ENCODE peak calls at places on chromosomes 16 and 17, in six cellular contexts. L is cardiac fibroblast, A is astrocyte of the spinal cord, X is MM.1S, P is HFF-Myc, R is brain microvascular endothelial cell. C is an unnamed sample.

GRCh38 chr16:49593423-49594040 is 219.9 kb downstream of the C16orf78 start:
- DNase-seq in L (no peak), A (no peak), X (no peak), P (no peak), R (no peak), C (no peak)

GRCh38 chr17:36855459-36855858 is 81.8 kb upstream of the LHX1 start:
- DNase-seq in L (no peak), A (no peak), X (no peak), P (no peak), R (no peak), C (no peak)

GRCh38 chr17:17993366-17993765 is 20.7 kb downstream of the DRC3 start:
- DNase-seq in L (no peak), A (no peak), X (no peak), P (no peak), R (no peak), C (no peak)

GRCh38 chr17:79946352-79947231 is 89.1 kb downstream of the TBC1D16 start:
- DNase-seq in L (no peak), A (no peak), X (no peak), P (no peak), R (no peak), C (no peak)

GRCh38 chr17:28963212-28963611 is 11.9 kb upstream of the PHF12 start:
- DNase-seq in L (peak), A (no peak), X (no peak), P (no peak), R (no peak), C (peak)

GRCh38 chr16:85858984-85859817 is 39.8 kb upstream of the IRF8 start:
- DNase-seq in L (no peak), A (no peak), X (no peak), P (no peak), R (no peak), C (no peak)

GRCh38 chr17:3505008-3505407 is 29.2 kb downstream of the ASPA start:
- DNase-seq in L (no peak), A (no peak), X (no peak), P (no peak), R (no peak), C (no peak)

GRCh38 chr16:27468941-27469531 is 67.1 kb downstream of the IL21R start:
- DNase-seq in L (no peak), A (no peak), X (no peak), P (no peak), R (no peak), C (no peak)

GRCh38 chr17:56893503-56893902 is 20.3 kb downstream of the TRIM25 start:
- DNase-seq in L (no peak), A (no peak), X (no peak), P (no peak), R (no peak), C (no peak)

GRCh38 chr16:49350265-49351103 is 23.1 kb upstream of the C16orf78 start:
- DNase-seq in L (peak), A (peak), X (peak), P (peak), R (peak), C (peak)

GRCh38 chr17:38469875-38470274 is 41.6 kb downstream of the ARHGAP23 start:
- DNase-seq in L (peak), A (peak), X (no peak), P (no peak), R (peak), C (peak)

GRCh38 chr16:84098939-84099338 is 17.8 kb downstream of the MBTPS1 start:
- DNase-seq in L (no peak), A (peak), X (no peak), P (no peak), R (no peak), C (no peak)

GRCh38 chr16:53792161-53792951 is 88.4 kb downstream of the FTO start:
- DNase-seq in L (no peak), A (no peak), X (no peak), P (no peak), R (no peak), C (no peak)

GRCh38 chr17:43530303-43531081 is 15.6 kb downstream of the ETV4 start:
- DNase-seq in L (peak), A (peak), X (no peak), P (peak), R (peak), C (peak)

GRCh38 chr16:7319514-7319913 is 13.1 kb upstream of the RBFOX1 start:
- DNase-seq in L (no peak), A (no peak), X (no peak), P (no peak), R (no peak), C (no peak)

GRCh38 chr16:70437582-70438324 is 1.1 kb downstream of the ST3GAL2 start:
- DNase-seq in L (peak), A (peak), X (no peak), P (no peak), R (peak), C (peak)

GRCh38 chr17:60167095-60167741 is 17.4 kb downstream of the CA4 start:
- DNase-seq in L (no peak), A (no peak), X (no peak), P (no peak), R (no peak), C (no peak)

GRCh38 chr17:65013613-65014391 is 42.7 kb downstream of the GNA13 start:
- DNase-seq in L (peak), A (peak), X (no peak), P (peak), R (peak), C (peak)

GRCh38 chr17:69871318-69871717 is 203.7 kb upstream of the KCNJ16 start:
- DNase-seq in L (no peak), A (no peak), X (no peak), P (no peak), R (no peak), C (no peak)

GRCh38 chr16:50282010-50282538 is 15.7 kb downstream of the ADCY7 start:
- DNase-seq in L (peak), A (peak), X (peak), P (no peak), R (peak), C (peak)

GRCh38 chr17:44362479-44362963 is 1.1 kb downstream of the FAM171A2 start:
- DNase-seq in L (no peak), A (no peak), X (no peak), P (no peak), R (no peak), C (no peak)

GRCh38 chr16:26005336-26005735 is 313.6 kb downstream of the HS3ST4 start:
- DNase-seq in L (no peak), A (no peak), X (no peak), P (no peak), R (no peak), C (no peak)

GRCh38 chr17:38881600-38882191 is 11.8 kb downstream of the LASP1 start:
- DNase-seq in L (peak), A (peak), X (no peak), P (no peak), R (peak), C (peak)

GRCh38 chr17:72710834-72711233 is 381.7 kb downstream of the SLC39A11 start:
- DNase-seq in L (no peak), A (no peak), X (no peak), P (no peak), R (no peak), C (peak)

GRCh38 chr17:68704897-68705296 is 103.7 kb upstream of the FAM20A start:
- DNase-seq in L (peak), A (peak), X (no peak), P (peak), R (no peak), C (peak)

GRCh38 chr16:68731569-68732067 is 5.5 kb upstream of the CDH1 start:
- DNase-seq in L (no peak), A (no peak), X (no peak), P (no peak), R (no peak), C (no peak)

GRCh38 chr17:66576473-66576872 is 258.4 kb upstream of the CACNG5 start:
- DNase-seq in L (no peak), A (no peak), X (no peak), P (no peak), R (no peak), C (no peak)

GRCh38 chr17:32931686-32932085 is 3.7 kb downstream of the TMEM98 start:
- DNase-seq in L (no peak), A (no peak), X (no peak), P (no peak), R (no peak), C (no peak)

GRCh38 chr16:89374393-89374948 is 115.9 kb downstream of the ANKRD11 start:
- DNase-seq in L (no peak), A (peak), X (no peak), P (no peak), R (peak), C (peak)

GRCh38 chr17:62787358-62787757 is 20.8 kb downstream of the MARCHF10 start:
- DNase-seq in L (no peak), A (no peak), X (no peak), P (no peak), R (peak), C (no peak)

GRCh38 chr16:10862432-10862831 is 14.6 kb upstream of the CIITA start:
- DNase-seq in L (peak), A (peak), X (no peak), P (no peak), R (peak), C (peak)

GRCh38 chr17:34637548-34638525 is 58.5 kb downstream of the TMEM132E start:
- DNase-seq in L (peak), A (peak), X (peak), P (peak), R (peak), C (peak)

GRCh38 chr17:34639706-34640425 is 60.5 kb downstream of the TMEM132E start:
- DNase-seq in L (no peak), A (no peak), X (no peak), P (no peak), R (no peak), C (no peak)

GRCh38 chr17:34641368-34641767 is 62.0 kb downstream of the TMEM132E start:
- DNase-seq in L (no peak), A (no peak), X (no peak), P (no peak), R (no peak), C (no peak)

GRCh38 chr17:34637041-34637547 is 57.7 kb downstream of the TMEM132E start:
- DNase-seq in L (no peak), A (no peak), X (no peak), P (no peak), R (no peak), C (no peak)

GRCh38 chr17:34638526-34639260 is 59.3 kb downstream of the TMEM132E start:
- DNase-seq in L (no peak), A (no peak), X (no peak), P (no peak), R (no peak), C (no peak)
- TF ChIP-seq CTCF in L (no peak), A (no peak), X (no peak), P (no peak), R (no peak), C (no peak)

GRCh38 chr17:48722924-48723554 is at the start of gene PRAC2:
- DNase-seq in L (no peak), A (no peak), X (no peak), P (no peak), R (no peak), C (no peak)

GRCh38 chr17:48720263-48721008 is 1.9 kb downstream of the PRAC1 start:
- DNase-seq in L (no peak), A (no peak), X (no peak), P (no peak), R (no peak), C (no peak)

GRCh38 chr17:48721009-48721402 is 1.3 kb downstream of the PRAC1 start:
- DNase-seq in L (no peak), A (no peak), X (no peak), P (no peak), R (no peak), C (no peak)

GRCh38 chr17:48723555-48724239 is 712 bp downstream of the PRAC2 start:
- DNase-seq in L (no peak), A (no peak), X (peak), P (no peak), R (no peak), C (peak)

DNA sequence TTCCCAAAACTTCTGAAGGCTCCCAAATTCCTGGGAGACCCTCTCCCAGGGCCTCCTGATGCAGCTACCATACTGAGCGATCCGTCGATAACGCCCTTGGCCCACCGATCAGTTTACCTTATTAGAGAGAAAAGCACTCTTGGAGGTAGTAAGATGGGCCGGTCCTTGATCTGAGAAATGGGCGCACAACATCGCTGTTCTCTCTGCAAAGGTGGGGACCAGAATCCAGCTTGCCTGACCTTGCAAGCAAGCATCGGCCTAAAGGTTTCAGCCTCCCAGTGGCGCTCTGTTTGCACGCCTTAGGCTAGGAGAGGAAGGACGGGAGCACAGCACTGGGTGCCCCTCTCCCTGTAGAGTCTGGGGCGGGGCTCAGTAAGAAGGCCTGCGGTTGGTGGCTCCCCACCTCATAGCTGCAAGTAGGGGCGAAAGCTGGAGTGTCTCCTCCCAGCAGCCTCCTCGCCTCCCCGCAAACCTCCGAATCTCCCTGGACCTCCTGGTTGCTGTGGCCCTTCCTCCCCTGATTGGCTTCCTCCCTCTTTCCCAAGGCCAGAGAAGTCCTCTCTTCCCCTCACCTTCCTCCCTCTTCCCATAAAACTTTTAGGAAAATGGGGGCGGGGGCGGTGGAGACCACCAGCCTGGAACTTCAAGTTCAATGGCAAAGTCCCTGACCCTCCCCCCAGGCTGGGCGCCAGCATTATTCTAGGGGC is at the start of gene PRAC1:
- DNase-seq in L (no peak), A (no peak), X (no peak), P (no peak), R (no peak), C (no peak)
- H3K4me3 ChIP-seq in L (no peak), A (no peak), X (peak), P (peak), R (no peak), C (peak)

GRCh38 chr17:49031965-49032928 is 35.1 kb downstream of the IGF2BP1 start:
- DNase-seq in L (peak), A (peak), X (peak), P (peak), R (peak), C (peak)
- TF ChIP-seq CTCF in L (peak), A (peak), X (peak), P (peak), R (peak), C (peak)

GRCh38 chr17:81250286-81251090 is 11.4 kb downstream of the NDUFAF8 start:
- DNase-seq in L (no peak), A (no peak), X (no peak), P (no peak), R (no peak), C (no peak)
- H3K4me3 ChIP-seq in L (no peak), A (no peak), X (no peak), P (no peak), R (no peak), C (no peak)

GRCh38 chr17:1860978-1861377 is 31.2 kb downstream of the RPA1 start:
- DNase-seq in L (no peak), A (no peak), X (no peak), P (no peak), R (no peak), C (no peak)
- TF ChIP-seq CTCF in L (no peak), A (no peak), X (no peak), P (no peak), R (no peak), C (no peak)

GRCh38 chr17:12664252-12664651 is 1.4 kb upstream of the MYOCD start:
- DNase-seq in L (no peak), A (no peak), X (no peak), P (no peak), R (no peak), C (no peak)

GRCh38 chr17:12667299-12667958 is 1.7 kb downstream of the MYOCD start:
- DNase-seq in L (peak), A (peak), X (no peak), P (no peak), R (peak), C (peak)

GRCh38 chr17:12664894-12665262 is 812 bp upstream of the MYOCD start:
- DNase-seq in L (no peak), A (no peak), X (no peak), P (no peak), R (no peak), C (no peak)

GRCh38 chr17:12665263-12666210 is at the start of gene MYOCD:
- DNase-seq in L (no peak), A (peak), X (no peak), P (no peak), R (peak), C (peak)

GRCh38 chr17:12666718-12667117 is 1.0 kb downstream of the MYOCD start:
- DNase-seq in L (no peak), A (peak), X (no peak), P (no peak), R (no peak), C (no peak)
- H3K4me3 ChIP-seq in L (no peak), A (no peak), X (no peak), P (no peak), R (no peak), C (no peak)

GRCh38 chr16:56332464-56333079 is 92.8 kb downstream of the AMFR start:
- DNase-seq in L (peak), A (peak), X (peak), P (peak), R (peak), C (peak)
- TF ChIP-seq CTCF in L (peak), A (peak), X (peak), P (peak), R (peak), C (peak)

GRCh38 chr17:81391268-81391963 is 3.8 kb upstream of the BAHCC1 start:
- DNase-seq in L (no peak), A (no peak), X (no peak), P (no peak), R (no peak), C (no peak)
- H3K4me3 ChIP-seq in L (no peak), A (peak), X (no peak), P (peak), R (no peak), C (peak)

DNA sequence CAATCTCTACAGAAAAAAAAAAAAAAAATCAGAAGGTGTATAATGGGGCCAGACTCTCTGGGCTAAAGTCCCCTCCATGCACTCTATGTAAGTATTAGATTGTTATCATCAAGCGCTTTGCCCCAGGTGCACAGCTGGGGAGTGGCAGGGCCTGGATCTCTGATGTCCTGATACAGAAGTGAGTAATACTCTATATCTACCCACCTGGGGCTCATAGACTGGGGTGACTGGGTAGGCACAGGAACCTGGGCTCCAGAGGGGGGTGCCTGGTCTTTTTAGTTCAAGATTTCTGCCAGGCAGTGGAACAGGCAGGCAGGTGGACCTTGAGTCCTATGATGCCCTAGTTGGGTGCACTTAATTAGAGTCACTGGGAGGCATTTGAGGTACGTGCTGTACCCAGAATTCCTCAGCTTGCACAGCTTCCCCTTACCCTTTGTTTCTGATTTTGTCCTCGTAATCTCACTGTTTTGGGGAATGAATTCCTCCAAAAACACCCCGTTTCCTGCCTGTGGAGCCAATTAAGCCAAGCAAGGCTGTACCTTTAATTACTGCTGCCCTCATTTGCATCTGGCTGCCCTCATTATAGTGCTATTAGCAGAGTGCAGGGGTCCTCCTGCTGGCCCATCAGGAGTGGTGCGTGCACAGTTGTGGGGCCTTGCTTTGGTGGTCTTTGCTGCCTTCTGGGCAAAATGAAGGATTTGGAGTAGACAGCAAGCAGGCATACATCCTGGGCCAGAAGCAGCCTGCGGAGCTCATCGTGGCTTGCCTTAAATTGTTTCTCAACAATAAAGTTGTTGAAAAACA is 239.0 kb downstream of the SNX29 start:
- DNase-seq in L (no peak), A (no peak), X (no peak), P (no peak), R (no peak), C (no peak)
- TF ChIP-seq CTCF in L (peak), A (peak), X (no peak), P (peak), R (peak), C (peak)

DNA sequence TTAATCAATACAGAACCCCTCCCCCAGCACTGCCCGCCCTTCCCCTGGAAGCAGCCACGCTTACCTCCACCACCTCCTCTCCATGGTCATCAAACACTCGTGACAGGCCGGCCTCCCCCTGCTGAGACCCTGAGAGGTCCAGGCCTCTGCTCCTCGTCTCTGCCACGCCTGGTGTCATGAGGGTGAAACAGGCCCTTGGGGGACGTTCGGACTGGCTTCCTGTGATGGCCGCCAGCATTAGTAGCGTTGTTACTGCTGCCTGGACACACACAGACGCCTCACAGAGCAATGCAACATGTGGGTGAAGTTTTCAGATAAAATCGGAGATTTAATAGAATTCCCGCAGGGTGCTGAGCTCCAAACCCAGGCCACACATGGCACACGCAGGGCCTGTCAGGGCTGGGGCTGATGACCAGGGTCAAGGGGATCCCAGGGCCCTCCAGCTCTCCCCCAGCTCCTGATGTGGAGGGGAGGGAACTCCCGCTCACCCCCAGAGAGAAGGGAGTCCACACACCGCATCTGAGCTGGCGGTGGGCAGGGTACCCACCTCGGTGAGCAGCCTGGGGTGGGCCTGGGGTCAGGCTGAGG is 15.9 kb upstream of the SLC38A10 start:
- DNase-seq in L (no peak), A (no peak), X (no peak), P (no peak), R (no peak), C (no peak)
- H3K4me3 ChIP-seq in L (no peak), A (no peak), X (no peak), P (no peak), R (no peak), C (no peak)